ENCODE peak calls at places on chromosomes 6 and 20, in seven cellular contexts. One of them, this sample, is unnamed.

GRCh38 chr6:31041372-31041974 is 31.2 kb downstream of the MUC22 start:
- DNase-seq in pancreas: no peak
- DNase-seq in heart left ventricle: no peak
- DNase-seq in ovary: no peak
- DNase-seq in IMR-90: no peak
- DNase-seq in tibial nerve: no peak
- DNase-seq in fibroblast of lung: no peak
- DNase-seq in this sample: peak; percentile 45

GRCh38 chr6:6725834-6726194 is 137.3 kb downstream of the LY86 start:
- DNase-seq in IMR-90: no peak
- DNase-seq in tibial nerve: no peak
- DNase-seq in heart left ventricle: no peak
- DNase-seq in ovary: no peak
- DNase-seq in pancreas: no peak
- DNase-seq in fibroblast of lung: no peak
- DNase-seq in this sample: no peak

GRCh38 chr20:2387180-2387577 is 6.5 kb downstream of the TGM6 start:
- DNase-seq in tibial nerve: no peak
- DNase-seq in fibroblast of lung: peak; percentile 26
- DNase-seq in heart left ventricle: no peak
- DNase-seq in IMR-90: peak; percentile 19
- DNase-seq in pancreas: no peak
- DNase-seq in ovary: no peak
- DNase-seq in this sample: no peak

GRCh38 chr20:46118481-46119020 is 437 bp downstream of the CD40 start:
- DNase-seq in tibial nerve: peak; percentile 22
- DNase-seq in pancreas: peak; percentile 41
- DNase-seq in fibroblast of lung: no peak
- DNase-seq in ovary: peak; percentile 46
- DNase-seq in heart left ventricle: no peak
- DNase-seq in IMR-90: no peak
- DNase-seq in this sample: peak; percentile 79

GRCh38 chr6:48744948-48745347 is 634.0 kb upstream of the PTCHD4 start:
- DNase-seq in tibial nerve: no peak
- DNase-seq in ovary: no peak
- DNase-seq in heart left ventricle: no peak
- DNase-seq in IMR-90: peak; percentile 61
- DNase-seq in pancreas: no peak
- DNase-seq in fibroblast of lung: peak; percentile 61
- DNase-seq in this sample: no peak

GRCh38 chr6:96542702-96543101 is 20.2 kb upstream of the FHL5 start:
- DNase-seq in IMR-90: no peak
- DNase-seq in tibial nerve: no peak
- DNase-seq in pancreas: no peak
- DNase-seq in fibroblast of lung: peak; percentile 17
- DNase-seq in ovary: no peak
- DNase-seq in heart left ventricle: no peak
- DNase-seq in this sample: no peak

GRCh38 chr6:168050861-168051586 is 28.0 kb downstream of the FRMD1 start:
- DNase-seq in pancreas: no peak
- DNase-seq in IMR-90: no peak
- DNase-seq in heart left ventricle: no peak
- DNase-seq in ovary: no peak
- DNase-seq in tibial nerve: no peak
- DNase-seq in fibroblast of lung: peak; percentile 31
- DNase-seq in this sample: no peak

GRCh38 chr6:7439243-7439642 is 49.6 kb downstream of the RIOK1 start:
- DNase-seq in IMR-90: no peak
- DNase-seq in fibroblast of lung: no peak
- DNase-seq in pancreas: no peak
- DNase-seq in ovary: no peak
- DNase-seq in tibial nerve: no peak
- DNase-seq in heart left ventricle: no peak
- DNase-seq in this sample: no peak

GRCh38 chr6:108562503-108562993 is 1.8 kb downstream of the FOXO3 start:
- DNase-seq in pancreas: peak; percentile 64
- DNase-seq in IMR-90: peak; percentile 81
- DNase-seq in fibroblast of lung: peak; percentile 75
- DNase-seq in heart left ventricle: peak; percentile 66
- DNase-seq in tibial nerve: peak; percentile 85
- DNase-seq in ovary: peak; percentile 73
- DNase-seq in this sample: peak; percentile 81

GRCh38 chr20:41133709-41134361 is 3.5 kb upstream of the PLCG1 start:
- DNase-seq in tibial nerve: no peak
- DNase-seq in heart left ventricle: no peak
- DNase-seq in ovary: no peak
- DNase-seq in IMR-90: peak; percentile 18
- DNase-seq in pancreas: no peak
- DNase-seq in fibroblast of lung: no peak
- DNase-seq in this sample: no peak

GRCh38 chr6:71410164-71410566 is 121.6 kb downstream of the OGFRL1 start:
- DNase-seq in tibial nerve: no peak
- DNase-seq in ovary: no peak
- DNase-seq in fibroblast of lung: no peak
- DNase-seq in heart left ventricle: no peak
- DNase-seq in pancreas: no peak
- DNase-seq in IMR-90: peak; percentile 40
- DNase-seq in this sample: no peak

GRCh38 chr6:29763491-29764289 is 40.5 kb downstream of the HLA-F start:
- DNase-seq in IMR-90: peak; percentile 68
- DNase-seq in ovary: no peak
- DNase-seq in tibial nerve: no peak
- DNase-seq in fibroblast of lung: peak; percentile 58
- DNase-seq in pancreas: no peak
- DNase-seq in heart left ventricle: no peak
- DNase-seq in this sample: no peak

GRCh38 chr6:8657522-8657921 is 222.2 kb upstream of the SLC35B3 start:
- DNase-seq in fibroblast of lung: no peak
- DNase-seq in heart left ventricle: no peak
- DNase-seq in IMR-90: no peak
- DNase-seq in ovary: no peak
- DNase-seq in pancreas: no peak
- DNase-seq in tibial nerve: no peak
- DNase-seq in this sample: no peak

GRCh38 chr6:149213829-149214228 is 103.7 kb upstream of the TAB2 start:
- DNase-seq in tibial nerve: no peak
- DNase-seq in ovary: no peak
- DNase-seq in fibroblast of lung: peak; percentile 52
- DNase-seq in IMR-90: peak; percentile 79
- DNase-seq in heart left ventricle: no peak
- DNase-seq in pancreas: no peak
- DNase-seq in this sample: no peak

GRCh38 chr6:43297644-43298564 is at the start of gene SLC22A7:
- DNase-seq in pancreas: peak; percentile 61
- DNase-seq in tibial nerve: no peak
- DNase-seq in IMR-90: no peak
- DNase-seq in fibroblast of lung: no peak
- DNase-seq in ovary: no peak
- DNase-seq in heart left ventricle: no peak
- DNase-seq in this sample: no peak

GRCh38 chr6:35219683-35220326 is 6.0 kb downstream of the SCUBE3 start:
- DNase-seq in IMR-90: peak; percentile 55
- DNase-seq in fibroblast of lung: no peak
- DNase-seq in pancreas: no peak
- DNase-seq in heart left ventricle: no peak
- DNase-seq in tibial nerve: no peak
- DNase-seq in ovary: no peak
- DNase-seq in this sample: no peak
- H3K4me1 ChIP-seq in IMR-90: peaks cover 31% of the 10 kb centered on the region
- H3K4me1 ChIP-seq in fibroblast of lung: no peaks in the 10 kb centered on the region
- H3K4me1 ChIP-seq in pancreas: peaks cover 1% of the 10 kb centered on the region
- H3K4me1 ChIP-seq in heart left ventricle: no peaks in the 10 kb centered on the region
- H3K4me1 ChIP-seq in tibial nerve: no peaks in the 10 kb centered on the region
- H3K4me1 ChIP-seq in ovary: no peaks in the 10 kb centered on the region
- H3K4me1 ChIP-seq in this sample: no peaks in the 10 kb centered on the region

GRCh38 chr20:34829191-34829590 is 3.7 kb upstream of the NCOA6 start:
- DNase-seq in pancreas: no peak
- DNase-seq in ovary: no peak
- DNase-seq in heart left ventricle: no peak
- DNase-seq in tibial nerve: no peak
- DNase-seq in fibroblast of lung: no peak
- DNase-seq in IMR-90: no peak
- DNase-seq in this sample: no peak

DNA sequence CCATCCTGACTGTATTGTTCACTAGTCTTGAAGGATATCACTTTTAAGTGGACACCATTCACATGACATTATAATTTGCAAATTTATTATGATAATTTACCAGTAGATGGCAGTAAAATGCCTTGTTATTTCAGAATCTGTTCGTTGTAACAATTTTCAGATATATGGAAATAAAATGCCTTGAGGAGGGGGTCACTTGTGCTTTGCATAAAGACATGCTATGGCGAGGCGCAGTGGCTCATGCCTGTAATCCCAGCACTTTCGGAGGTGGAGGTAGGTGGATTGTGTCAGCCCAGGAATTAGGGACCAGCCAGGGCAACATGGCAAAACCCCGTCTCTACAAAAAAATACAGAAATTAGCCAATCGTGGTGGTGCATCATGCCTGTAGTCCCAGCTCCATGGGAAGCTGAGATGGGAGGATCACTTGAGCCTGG is 9.0 kb upstream of the NCOA6 start:
- DNase-seq in fibroblast of lung: peak; percentile 60
- DNase-seq in heart left ventricle: no peak
- DNase-seq in tibial nerve: no peak
- DNase-seq in IMR-90: peak; percentile 45
- DNase-seq in ovary: no peak
- DNase-seq in pancreas: no peak
- DNase-seq in this sample: no peak
- TF ChIP-seq CTCF in fibroblast of lung: no peak
- TF ChIP-seq CTCF in heart left ventricle: peak; percentile 52
- TF ChIP-seq CTCF in tibial nerve: no peak
- TF ChIP-seq CTCF in IMR-90: peak; percentile 45
- TF ChIP-seq CTCF in ovary: no peak
- TF ChIP-seq CTCF in pancreas: no peak
- TF ChIP-seq CTCF in this sample: peak; percentile 20

GRCh38 chr20:33842346-33842745 is 31.2 kb downstream of the CHMP4B start:
- DNase-seq in ovary: no peak
- DNase-seq in tibial nerve: no peak
- DNase-seq in IMR-90: no peak
- DNase-seq in heart left ventricle: no peak
- DNase-seq in pancreas: no peak
- DNase-seq in fibroblast of lung: no peak
- DNase-seq in this sample: peak; percentile 44

GRCh38 chr20:33843854-33844253 is 32.7 kb downstream of the CHMP4B start:
- DNase-seq in pancreas: no peak
- DNase-seq in IMR-90: no peak
- DNase-seq in heart left ventricle: no peak
- DNase-seq in tibial nerve: no peak
- DNase-seq in fibroblast of lung: no peak
- DNase-seq in ovary: no peak
- DNase-seq in this sample: no peak

GRCh38 chr20:33848391-33848790 is 37.2 kb downstream of the CHMP4B start:
- DNase-seq in ovary: no peak
- DNase-seq in tibial nerve: no peak
- DNase-seq in heart left ventricle: no peak
- DNase-seq in fibroblast of lung: no peak
- DNase-seq in IMR-90: no peak
- DNase-seq in pancreas: no peak
- DNase-seq in this sample: no peak

GRCh38 chr20:33850159-33850558 is 39.0 kb downstream of the CHMP4B start:
- DNase-seq in pancreas: no peak
- DNase-seq in ovary: no peak
- DNase-seq in heart left ventricle: no peak
- DNase-seq in tibial nerve: no peak
- DNase-seq in fibroblast of lung: no peak
- DNase-seq in IMR-90: no peak
- DNase-seq in this sample: no peak

DNA sequence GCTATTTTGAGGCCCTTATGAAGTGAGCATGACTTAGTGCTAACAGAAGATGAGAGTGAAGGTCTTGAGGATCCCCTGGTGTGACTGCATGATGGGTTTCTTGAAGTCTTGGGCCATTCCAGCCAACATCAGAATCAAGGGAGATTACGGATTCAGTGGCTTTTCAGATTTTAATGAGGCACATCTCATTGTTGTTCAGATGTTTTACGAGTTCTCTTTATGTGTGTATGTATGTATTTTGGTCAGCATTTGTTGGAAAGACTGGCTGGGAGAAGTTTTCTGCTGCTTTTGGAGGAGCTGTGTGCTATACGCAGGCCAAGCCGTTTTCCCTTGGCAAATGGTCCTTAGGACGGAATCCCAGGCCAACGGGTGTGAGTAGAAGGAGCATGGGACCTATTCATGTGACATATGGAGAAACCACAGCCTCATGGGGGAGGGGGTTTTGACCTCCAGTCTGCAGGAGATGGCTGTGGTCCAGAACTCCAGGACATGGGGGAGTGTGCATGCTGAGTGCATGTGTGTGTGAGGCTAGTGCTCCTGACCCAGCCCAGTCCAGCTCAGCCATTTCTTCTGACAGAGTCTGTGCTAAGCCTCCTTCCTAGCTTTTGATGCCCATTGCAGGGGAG is 35.3 kb downstream of the CHMP4B start:
- DNase-seq in heart left ventricle: no peak
- DNase-seq in fibroblast of lung: peak; percentile 79
- DNase-seq in pancreas: no peak
- DNase-seq in ovary: peak; percentile 55
- DNase-seq in IMR-90: peak; percentile 29
- DNase-seq in tibial nerve: no peak
- DNase-seq in this sample: no peak
- H3K27ac ChIP-seq in heart left ventricle: no peak overlapping the region
- H3K27ac ChIP-seq in fibroblast of lung: no peak overlapping the region
- H3K27ac ChIP-seq in pancreas: no peak overlapping the region
- H3K27ac ChIP-seq in ovary: no peak overlapping the region
- H3K27ac ChIP-seq in IMR-90: no peak overlapping the region
- H3K27ac ChIP-seq in tibial nerve: no peak overlapping the region
- H3K27ac ChIP-seq in this sample: no peak overlapping the region

DNA sequence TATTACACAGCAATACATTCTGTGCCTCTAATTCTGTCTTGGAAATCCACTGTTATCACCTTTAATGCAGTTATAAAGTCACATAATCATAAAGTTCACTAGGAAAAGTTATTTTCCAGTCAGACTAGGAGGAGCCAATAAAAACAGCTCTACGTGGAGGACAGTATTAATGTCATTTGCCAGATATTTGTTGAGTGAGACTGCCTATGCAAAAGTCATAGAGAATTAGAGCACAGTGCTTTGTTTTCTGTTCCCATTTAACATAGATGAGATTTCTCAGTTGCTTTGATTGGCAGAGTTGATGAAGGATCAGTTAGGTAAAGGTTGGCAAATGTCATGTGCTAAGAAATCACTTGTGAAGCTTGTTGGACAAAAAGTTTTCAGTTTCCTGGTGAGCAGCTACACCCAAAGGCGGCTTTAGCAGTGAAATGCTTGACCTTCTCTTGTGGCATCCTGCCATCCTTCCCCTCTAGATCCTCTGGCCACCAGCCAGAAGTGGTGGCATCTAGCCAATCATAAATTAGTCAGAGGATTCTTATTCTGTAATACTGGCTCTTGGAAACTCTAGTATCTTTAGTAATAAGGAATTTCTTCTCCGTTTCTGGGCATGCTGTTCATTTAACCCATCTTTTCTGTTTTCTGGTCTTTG is 37.0 kb downstream of the BCKDHB start:
- DNase-seq in tibial nerve: peak; percentile 85
- DNase-seq in ovary: peak; percentile 71
- DNase-seq in IMR-90: peak; percentile 85
- DNase-seq in heart left ventricle: no peak
- DNase-seq in fibroblast of lung: peak; percentile 96
- DNase-seq in pancreas: peak; percentile 35
- DNase-seq in this sample: no peak
- H3K4me1 ChIP-seq in tibial nerve: peaks cover 22% of the 10 kb centered on the region
- H3K4me1 ChIP-seq in ovary: peaks cover 2% of the 10 kb centered on the region
- H3K4me1 ChIP-seq in IMR-90: peaks cover 3% of the 10 kb centered on the region
- H3K4me1 ChIP-seq in heart left ventricle: peaks cover 24% of the 10 kb centered on the region
- H3K4me1 ChIP-seq in fibroblast of lung: peaks cover 13% of the 10 kb centered on the region
- H3K4me1 ChIP-seq in pancreas: peaks cover 4% of the 10 kb centered on the region
- H3K4me1 ChIP-seq in this sample: peaks cover 6% of the 10 kb centered on the region

GRCh38 chr6:56683882-56684281 is 41.2 kb upstream of the DST start:
- DNase-seq in IMR-90: peak; percentile 93
- DNase-seq in ovary: no peak
- DNase-seq in pancreas: no peak
- DNase-seq in tibial nerve: no peak
- DNase-seq in fibroblast of lung: peak; percentile 93
- DNase-seq in heart left ventricle: no peak
- DNase-seq in this sample: no peak
- TF ChIP-seq CTCF in IMR-90: no peak
- TF ChIP-seq CTCF in ovary: no peak
- TF ChIP-seq CTCF in pancreas: no peak
- TF ChIP-seq CTCF in tibial nerve: no peak
- TF ChIP-seq CTCF in fibroblast of lung: no peak
- TF ChIP-seq CTCF in heart left ventricle: no peak
- TF ChIP-seq CTCF in this sample: no peak